ENCODE peak calls at places on chromosomes 11 and 22, in seven cellular contexts. F is fibroblast of the aortic adventitia, P is WTC11, H is uterus, R is psoas muscle, I is RWPE1, K is AG10803. X is an unnamed sample.

GRCh38 chr22:23389271-23390071 is 190.6 kb downstream of the IGLL1 start:
- DNase-seq in F (no peak), P (peak), H (no peak), R (no peak), I (no peak), K (no peak), X (no peak)

GRCh38 chr11:824942-825341 is 2.8 kb upstream of the CRACR2B start:
- DNase-seq in F (no peak), P (no peak), H (no peak), R (no peak), I (no peak), K (no peak), X (no peak)

GRCh38 chr22:35805466-35805865 is 87.8 kb downstream of the APOL5 start:
- DNase-seq in F (no peak), P (no peak), H (no peak), R (no peak), I (no peak), K (no peak), X (no peak)

GRCh38 chr22:20125201-20126174 is 6.1 kb upstream of the ZDHHC8 start:
- DNase-seq in F (no peak), P (no peak), H (no peak), R (no peak), I (no peak), K (no peak), X (no peak)

GRCh38 chr11:4025957-4026324 is 68.7 kb upstream of the RRM1 start:
- DNase-seq in F (peak), P (no peak), H (peak), R (no peak), I (no peak), K (peak), X (no peak)

GRCh38 chr22:30253205-30253852 is 6.8 kb upstream of the LIF start:
- DNase-seq in F (peak), P (no peak), H (peak), R (peak), I (no peak), K (no peak), X (no peak)

GRCh38 chr11:17773674-17774073 is 39.1 kb downstream of the KCNC1 start:
- DNase-seq in F (no peak), P (no peak), H (no peak), R (peak), I (no peak), K (no peak), X (no peak)

GRCh38 chr11:129637473-129637872 is 178.2 kb upstream of the TMEM45B start:
- DNase-seq in F (no peak), P (no peak), H (no peak), R (no peak), I (peak), K (no peak), X (no peak)

GRCh38 chr11:35139883-35140282 is 912 bp downstream of the CD44 start:
- DNase-seq in F (peak), P (no peak), H (no peak), R (no peak), I (no peak), K (peak), X (no peak)

GRCh38 chr11:103803062-103803461 is 233.4 kb upstream of the DDI1 start:
- DNase-seq in F (peak), P (no peak), H (no peak), R (no peak), I (no peak), K (peak), X (no peak)

GRCh38 chr11:55673860-55674259 is 11.9 kb downstream of the OR4C6 start:
- DNase-seq in F (no peak), P (no peak), H (no peak), R (no peak), I (no peak), K (no peak), X (no peak)

GRCh38 chr11:10731064-10731680 is 19.9 kb upstream of the CTR9 start:
- DNase-seq in F (no peak), P (no peak), H (no peak), R (no peak), I (no peak), K (no peak), X (no peak)

GRCh38 chr11:84144531-84144930 is 858.4 kb upstream of the CCDC90B start:
- DNase-seq in F (no peak), P (no peak), H (no peak), R (no peak), I (no peak), K (no peak), X (no peak)

GRCh38 chr22:19719488-19720021 is 3.8 kb upstream of the GP1BB start:
- DNase-seq in F (no peak), P (no peak), H (no peak), R (no peak), I (no peak), K (no peak), X (no peak)

GRCh38 chr22:48884292-48884691 is 943.4 kb downstream of the BRD1 start:
- DNase-seq in F (no peak), P (no peak), H (no peak), R (peak), I (no peak), K (no peak), X (no peak)

GRCh38 chr11:117877120-117877784 is 794 bp upstream of the FXYD6 start:
- DNase-seq in F (no peak), P (no peak), H (no peak), R (no peak), I (no peak), K (no peak), X (peak)

GRCh38 chr22:23259916-23260644 is 79.8 kb downstream of the BCR start:
- DNase-seq in F (no peak), P (peak), H (no peak), R (no peak), I (no peak), K (no peak), X (no peak)

GRCh38 chr11:125724125-125724524 is 22.0 kb upstream of the PATE1 start:
- DNase-seq in F (peak), P (no peak), H (no peak), R (no peak), I (no peak), K (peak), X (no peak)

GRCh38 chr11:115965754-115966504 is 461.7 kb upstream of the CADM1 start:
- DNase-seq in F (no peak), P (no peak), H (no peak), R (no peak), I (no peak), K (no peak), X (no peak)

GRCh38 chr11:13603661-13604060 is 64.8 kb upstream of the FAR1 start:
- DNase-seq in F (no peak), P (no peak), H (no peak), R (no peak), I (no peak), K (no peak), X (no peak)

GRCh38 chr22:47698906-47699305 is 936.5 kb downstream of the TBC1D22A start:
- DNase-seq in F (no peak), P (no peak), H (no peak), R (no peak), I (no peak), K (no peak), X (no peak)
- TF ChIP-seq CTCF in F (no peak), P (no peak), H (no peak), R (no peak), I (no peak), K (no peak), X (no peak)

GRCh38 chr11:76939219-76939631 is 78.5 kb downstream of the ACER3 start:
- DNase-seq in F (no peak), P (no peak), H (no peak), R (no peak), I (no peak), K (peak), X (no peak)
- TF ChIP-seq CTCF in F (no peak), P (no peak), H (no peak), R (no peak), I (no peak), K (no peak), X (no peak)

GRCh38 chr22:37053310-37054077 is 2.0 kb downstream of the KCTD17 start:
- DNase-seq in F (peak), P (no peak), H (no peak), R (no peak), I (no peak), K (peak), X (peak)

GRCh38 chr22:37054078-37054440 is 2.5 kb downstream of the KCTD17 start:
- DNase-seq in F (no peak), P (no peak), H (no peak), R (no peak), I (no peak), K (no peak), X (no peak)

GRCh38 chr22:37050913-37051628 is 471 bp upstream of the KCTD17 start:
- DNase-seq in F (no peak), P (no peak), H (no peak), R (no peak), I (no peak), K (no peak), X (no peak)

GRCh38 chr22:37052386-37053309 is 1.1 kb downstream of the KCTD17 start:
- DNase-seq in F (no peak), P (no peak), H (no peak), R (no peak), I (no peak), K (no peak), X (peak)

GRCh38 chr22:37051629-37052385 is at the start of gene KCTD17:
- DNase-seq in F (peak), P (peak), H (peak), R (peak), I (peak), K (peak), X (peak)
- TF ChIP-seq CTCF in F (no peak), P (no peak), H (no peak), R (no peak), I (peak), K (no peak), X (no peak)

GRCh38 chr11:57001674-57002401 is 13.1 kb downstream of the OR5AK2 start:
- DNase-seq in F (peak), P (no peak), H (no peak), R (no peak), I (no peak), K (no peak), X (no peak)
- TF ChIP-seq CTCF in F (peak), P (peak), H (no peak), R (no peak), I (peak), K (peak), X (peak)

GRCh38 chr11:48107188-48107704 is 109.4 kb upstream of the OR4B1 start:
- DNase-seq in F (peak), P (no peak), H (no peak), R (no peak), I (no peak), K (peak), X (no peak)

GRCh38 chr11:48110509-48110766 is 106.2 kb upstream of the OR4B1 start:
- DNase-seq in F (no peak), P (no peak), H (no peak), R (no peak), I (no peak), K (no peak), X (no peak)

GRCh38 chr11:48108231-48109045 is 108.2 kb upstream of the OR4B1 start:
- DNase-seq in F (no peak), P (no peak), H (no peak), R (no peak), I (no peak), K (no peak), X (no peak)

GRCh38 chr11:48111941-48112340 is 104.7 kb upstream of the OR4B1 start:
- DNase-seq in F (no peak), P (no peak), H (no peak), R (no peak), I (no peak), K (no peak), X (no peak)

GRCh38 chr11:48109046-48109666 is 107.5 kb upstream of the OR4B1 start:
- DNase-seq in F (peak), P (no peak), H (no peak), R (no peak), I (peak), K (peak), X (no peak)
- TF ChIP-seq CTCF in F (peak), P (no peak), H (peak), R (peak), I (no peak), K (peak), X (peak)

X was measured in type B pancreatic cell.